ENCODE peak calls at places on chromosomes 1 and 21, in five cellular contexts. Q, T, A, J and L are unnamed samples.
A peak's percentile ranks its signal among the peaks of the same experiment; 100 is the strongest.

GRCh38 chr1:32195972-32196823 is 4.2 kb upstream of the CCDC28B start:
- DNase-seq in Q (no peak), T (no peak), A (no peak), J (no peak), L (no peak)

GRCh38 chr1:235709018-235709417 is 59.4 kb upstream of the GNG4 start:
- DNase-seq in Q (no peak), T (no peak), A (no peak), J (no peak), L (peak; percentile 11)

GRCh38 chr1:71804140-71804539 is 478.2 kb downstream of the NEGR1 start:
- DNase-seq in Q (no peak), T (no peak), A (no peak), J (no peak), L (no peak)

GRCh38 chr1:66938618-66939017 is 13.8 kb downstream of the MIER1 start:
- DNase-seq in Q (no peak), T (no peak), A (no peak), J (peak; percentile 7), L (no peak)

GRCh38 chr1:5403935-5404334 is 588.3 kb downstream of the NPHP4 start:
- DNase-seq in Q (no peak), T (no peak), A (no peak), J (no peak), L (no peak)

GRCh38 chr1:229943988-229944743 is 122.9 kb upstream of the GALNT2 start:
- DNase-seq in Q (no peak), T (no peak), A (no peak), J (no peak), L (no peak)

GRCh38 chr21:45543710-45544448 is 1.6 kb upstream of the SLC19A1 start:
- DNase-seq in Q (no peak), T (no peak), A (no peak), J (no peak), L (no peak)

GRCh38 chr1:203084588-203085527 is 954 bp downstream of the MYOG start:
- DNase-seq in Q (no peak), T (peak; percentile 83), A (peak; percentile 47), J (peak; percentile 6), L (no peak)

GRCh38 chr1:65339866-65340483 is 30.6 kb downstream of the DNAJC6 start:
- DNase-seq in Q (no peak), T (peak; percentile 33), A (no peak), J (peak; percentile 52), L (no peak)

GRCh38 chr1:86018311-86018923 is 138.2 kb downstream of the COL24A1 start:
- DNase-seq in Q (no peak), T (peak; percentile 19), A (peak; percentile 2), J (peak; percentile 10), L (peak; percentile 20)

GRCh38 chr1:232447125-232447524 is 182.8 kb downstream of the SIPA1L2 start:
- DNase-seq in Q (no peak), T (no peak), A (no peak), J (no peak), L (no peak)

GRCh38 chr1:6410248-6410893 is 9.3 kb downstream of the HES2 start:
- DNase-seq in Q (no peak), T (no peak), A (no peak), J (peak; percentile 39), L (no peak)

GRCh38 chr1:119329521-119329920 is 39.1 kb upstream of the HAO2 start:
- DNase-seq in Q (no peak), T (no peak), A (no peak), J (no peak), L (no peak)

GRCh38 chr1:12088607-12089006 is 25.5 kb downstream of the TNFRSF8 start:
- DNase-seq in Q (no peak), T (no peak), A (no peak), J (no peak), L (no peak)

GRCh38 chr1:95287825-95288224 is 53.8 kb downstream of the RWDD3 start:
- DNase-seq in Q (no peak), T (no peak), A (no peak), J (peak; percentile 20), L (no peak)

GRCh38 chr1:102089791-102090190 is 93.1 kb upstream of the OLFM3 start:
- DNase-seq in Q (no peak), T (no peak), A (no peak), J (no peak), L (no peak)

GRCh38 chr21:33013618-33014017 is 12.1 kb upstream of the OLIG2 start:
- DNase-seq in Q (no peak), T (no peak), A (no peak), J (no peak), L (no peak)

GRCh38 chr21:18350216-18350615 is 53.4 kb downstream of the TMPRSS15 start:
- DNase-seq in Q (no peak), T (no peak), A (no peak), J (no peak), L (no peak)

GRCh38 chr1:115135681-115136080 is 46.4 kb upstream of the TSPAN2 start:
- DNase-seq in Q (no peak), T (no peak), A (no peak), J (no peak), L (peak; percentile 23)

GRCh38 chr1:224631471-224632105 is 15.5 kb downstream of the CNIH3 start:
- DNase-seq in Q (no peak), T (no peak), A (no peak), J (no peak), L (no peak)

GRCh38 chr1:44681905-44682900 is 7.7 kb downstream of the ARMH1 start:
- DNase-seq in Q (no peak), T (no peak), A (no peak), J (peak; percentile 89), L (no peak)

GRCh38 chr1:58779837-58780585 is 3.8 kb downstream of the JUN start:
- DNase-seq in Q (no peak), T (no peak), A (no peak), J (peak; percentile 33), L (peak; percentile 77)

GRCh38 chr1:67705735-67706454 is 20.9 kb downstream of the GADD45A start:
- DNase-seq in Q (no peak), T (no peak), A (no peak), J (no peak), L (no peak)

GRCh38 chr1:171712341-171712740 is 29.5 kb downstream of the VAMP4 start:
- DNase-seq in Q (no peak), T (no peak), A (no peak), J (no peak), L (no peak)

GRCh38 chr1:155219592-155220031 is 11.1 kb downstream of the MTX1 start:
- DNase-seq in Q (no peak), T (peak; percentile 36), A (no peak), J (no peak), L (no peak)

GRCh38 chr1:58717979-58718378 is 18.1 kb upstream of the MYSM1 start:
- DNase-seq in Q (no peak), T (no peak), A (no peak), J (no peak), L (no peak)

GRCh38 chr1:243748706-243749283 is 101.2 kb downstream of the AKT3 start:
- DNase-seq in Q (peak; percentile 28), T (peak; percentile 54), A (no peak), J (peak; percentile 49), L (peak; percentile 80)

GRCh38 chr1:51330331-51331201 is at the start of gene TTC39A:
- DNase-seq in Q (no peak), T (no peak), A (no peak), J (no peak), L (no peak)

GRCh38 chr1:160576430-160576829 is 2.9 kb downstream of the CD84 start:
- DNase-seq in Q (no peak), T (no peak), A (no peak), J (no peak), L (no peak)

GRCh38 chr1:240084749-240085148 is 6.9 kb upstream of the FMN2 start:
- DNase-seq in Q (no peak), T (no peak), A (no peak), J (no peak), L (no peak)

GRCh38 chr1:222250376-222250775 is 297.5 kb downstream of the HHIPL2 start:
- DNase-seq in Q (no peak), T (no peak), A (no peak), J (no peak), L (no peak)

GRCh38 chr1:222249261-222249660 is 298.6 kb downstream of the HHIPL2 start:
- DNase-seq in Q (no peak), T (no peak), A (no peak), J (no peak), L (no peak)

GRCh38 chr1:222247811-222248310 is 300.0 kb downstream of the HHIPL2 start:
- DNase-seq in Q (no peak), T (no peak), A (no peak), J (no peak), L (no peak)

GRCh38 chr1:222243902-222244301 is 304.0 kb downstream of the HHIPL2 start:
- DNase-seq in Q (no peak), T (no peak), A (no peak), J (no peak), L (no peak)

GRCh38 chr1:222247081-222247480 is 300.8 kb downstream of the HHIPL2 start:
- DNase-seq in Q (no peak), T (no peak), A (no peak), J (no peak), L (no peak)
- TF ChIP-seq HDAC2 in Q (no peak), T (no peak), A (no peak), J (no peak), L (no peak)

GRCh38 chr1:2574350-2574749 is 12.2 kb upstream of the PRXL2B start:
- DNase-seq in Q (no peak), T (no peak), A (no peak), J (no peak), L (no peak)
- TF ChIP-seq HDAC2 in Q (no peak), T (no peak), A (no peak), J (no peak), L (no peak)

DNA sequence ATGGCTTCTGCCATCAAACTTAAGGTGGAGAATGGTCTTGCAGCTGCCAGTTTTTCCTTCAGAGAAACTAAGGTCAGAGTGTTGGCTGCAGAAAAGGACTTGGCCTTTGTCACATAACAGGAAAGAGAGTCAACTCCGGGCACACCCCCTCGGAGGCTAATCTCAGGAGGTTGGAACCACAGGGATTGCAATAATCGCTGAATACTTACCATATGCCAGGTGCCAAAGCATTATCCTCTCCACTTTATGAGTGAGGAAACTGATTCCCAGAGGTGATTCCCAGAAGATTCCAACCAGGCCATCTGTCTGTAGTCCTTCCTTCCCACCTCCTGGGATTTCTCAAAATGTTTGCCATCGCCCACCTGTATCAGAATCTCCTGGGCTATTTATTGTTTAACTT is 54.0 kb downstream of the LACTBL1 start:
- DNase-seq in Q (no peak), T (no peak), A (no peak), J (no peak), L (no peak)
- TF ChIP-seq HDAC2 in Q (no peak), T (no peak), A (no peak), J (no peak), L (no peak)

GRCh38 chr1:84245566-84245965 is 55.9 kb upstream of the SAMD13 start:
- DNase-seq in Q (no peak), T (no peak), A (no peak), J (no peak), L (no peak)

GRCh38 chr1:84250668-84251067 is 50.8 kb upstream of the SAMD13 start:
- DNase-seq in Q (no peak), T (no peak), A (no peak), J (no peak), L (no peak)

GRCh38 chr1:84247425-84248220 is 53.9 kb upstream of the SAMD13 start:
- DNase-seq in Q (no peak), T (peak; percentile 9), A (no peak), J (no peak), L (peak; percentile 68)

DNA sequence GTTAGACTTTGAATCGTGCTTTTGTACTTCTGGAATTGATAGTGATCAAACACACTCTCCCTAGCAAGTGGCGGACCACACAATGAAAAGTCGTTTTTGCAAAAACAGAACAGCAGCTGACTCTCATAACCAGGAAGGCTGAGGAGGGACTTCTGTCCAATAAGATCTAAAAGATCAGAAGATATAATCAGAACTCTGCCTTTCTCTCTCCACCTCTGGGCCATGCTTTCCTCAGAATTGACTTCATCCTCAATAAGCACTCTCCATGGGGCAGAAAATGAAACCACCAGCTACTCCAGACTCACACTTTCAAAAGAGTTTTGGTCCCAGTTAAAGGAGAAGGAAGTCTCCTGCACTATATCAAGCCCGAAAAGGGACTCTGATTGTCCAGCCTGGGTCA is 55.3 kb upstream of the SAMD13 start:
- DNase-seq in Q (no peak), T (no peak), A (no peak), J (no peak), L (no peak)
- TF ChIP-seq HDAC2 in Q (no peak), T (no peak), A (no peak), J (no peak), L (no peak)